ENCODE peak calls at places on chromosomes 2 and 18, in nine cellular contexts. T, P, Z, D, U, I, K, Y and M are unnamed samples. For H3K9me3 and H3K4me1, the result is how much of the 10 kb centered on the place peaks cover.

GRCh38 chr18:25349926-25350560 is 1.9 kb downstream of the ZNF521 start:
- DNase-seq in T (no peak), P (peak), Z (no peak), D (no peak), U (no peak), I (no peak), K (peak), Y (peak), M (no peak)

GRCh38 chr2:170091461-170091860 is 86.5 kb upstream of the MYO3B start:
- DNase-seq in T (no peak), P (no peak), Z (no peak), D (no peak), U (no peak), I (no peak), K (no peak), Y (no peak), M (no peak)

GRCh38 chr2:11990576-11990975 is 244.1 kb downstream of the LPIN1 start:
- DNase-seq in T (no peak), P (no peak), Z (no peak), D (no peak), U (no peak), I (no peak), K (no peak), Y (no peak), M (no peak)

GRCh38 chr2:173249661-173250641 is 104.7 kb upstream of the CDCA7 start:
- DNase-seq in T (no peak), P (no peak), Z (no peak), D (no peak), U (no peak), I (no peak), K (no peak), Y (no peak), M (peak)

GRCh38 chr18:62346327-62347090 is 21.4 kb downstream of the TNFRSF11A start:
- DNase-seq in T (no peak), P (no peak), Z (no peak), D (no peak), U (no peak), I (no peak), K (no peak), Y (no peak), M (peak)

GRCh38 chr2:79253375-79253774 is 93.8 kb upstream of the REG3A start:
- DNase-seq in T (no peak), P (no peak), Z (no peak), D (no peak), U (no peak), I (no peak), K (no peak), Y (no peak), M (no peak)

GRCh38 chr2:237932731-237933131 is 34.1 kb upstream of the UBE2F start:
- DNase-seq in T (no peak), P (no peak), Z (no peak), D (no peak), U (peak), I (no peak), K (no peak), Y (no peak), M (no peak)

GRCh38 chr2:134706587-134707329 is 12.0 kb downstream of the TMEM163 start:
- DNase-seq in T (no peak), P (no peak), Z (no peak), D (no peak), U (peak), I (no peak), K (no peak), Y (no peak), M (no peak)

GRCh38 chr2:129627437-129627836 is 352.0 kb upstream of the RAB6C start:
- DNase-seq in T (no peak), P (no peak), Z (no peak), D (no peak), U (no peak), I (no peak), K (no peak), Y (no peak), M (no peak)

GRCh38 chr2:6917071-6917760 is at the start of gene RNF144A:
- DNase-seq in T (peak), P (peak), Z (peak), D (peak), U (peak), I (peak), K (peak), Y (peak), M (peak)

GRCh38 chr2:190533968-190534309 is 583 bp downstream of the NEMP2 start:
- DNase-seq in T (peak), P (no peak), Z (peak), D (no peak), U (peak), I (no peak), K (no peak), Y (no peak), M (no peak)

GRCh38 chr2:65252640-65253039 is 25.0 kb downstream of the ACTR2 start:
- DNase-seq in T (no peak), P (no peak), Z (no peak), D (no peak), U (no peak), I (no peak), K (no peak), Y (no peak), M (no peak)

GRCh38 chr2:147636238-147636887 is 208.5 kb upstream of the ACVR2A start:
- DNase-seq in T (no peak), P (no peak), Z (no peak), D (no peak), U (peak), I (no peak), K (no peak), Y (no peak), M (no peak)

GRCh38 chr18:49177812-49178211 is 227.0 kb upstream of the SMAD7 start:
- DNase-seq in T (no peak), P (no peak), Z (no peak), D (no peak), U (peak), I (no peak), K (no peak), Y (no peak), M (peak)

GRCh38 chr2:111239581-111240249 is 119.0 kb downstream of the BCL2L11 start:
- DNase-seq in T (no peak), P (no peak), Z (no peak), D (no peak), U (no peak), I (no peak), K (no peak), Y (no peak), M (no peak)

GRCh38 chr2:31254237-31255203 is 20.6 kb downstream of the EHD3 start:
- DNase-seq in T (peak), P (no peak), Z (no peak), D (no peak), U (peak), I (no peak), K (no peak), Y (no peak), M (no peak)
- H3K4me3 ChIP-seq in T (peak), P (no peak), Z (no peak), D (no peak), U (no peak), I (no peak), K (no peak), Y (no peak), M (no peak)

DNA sequence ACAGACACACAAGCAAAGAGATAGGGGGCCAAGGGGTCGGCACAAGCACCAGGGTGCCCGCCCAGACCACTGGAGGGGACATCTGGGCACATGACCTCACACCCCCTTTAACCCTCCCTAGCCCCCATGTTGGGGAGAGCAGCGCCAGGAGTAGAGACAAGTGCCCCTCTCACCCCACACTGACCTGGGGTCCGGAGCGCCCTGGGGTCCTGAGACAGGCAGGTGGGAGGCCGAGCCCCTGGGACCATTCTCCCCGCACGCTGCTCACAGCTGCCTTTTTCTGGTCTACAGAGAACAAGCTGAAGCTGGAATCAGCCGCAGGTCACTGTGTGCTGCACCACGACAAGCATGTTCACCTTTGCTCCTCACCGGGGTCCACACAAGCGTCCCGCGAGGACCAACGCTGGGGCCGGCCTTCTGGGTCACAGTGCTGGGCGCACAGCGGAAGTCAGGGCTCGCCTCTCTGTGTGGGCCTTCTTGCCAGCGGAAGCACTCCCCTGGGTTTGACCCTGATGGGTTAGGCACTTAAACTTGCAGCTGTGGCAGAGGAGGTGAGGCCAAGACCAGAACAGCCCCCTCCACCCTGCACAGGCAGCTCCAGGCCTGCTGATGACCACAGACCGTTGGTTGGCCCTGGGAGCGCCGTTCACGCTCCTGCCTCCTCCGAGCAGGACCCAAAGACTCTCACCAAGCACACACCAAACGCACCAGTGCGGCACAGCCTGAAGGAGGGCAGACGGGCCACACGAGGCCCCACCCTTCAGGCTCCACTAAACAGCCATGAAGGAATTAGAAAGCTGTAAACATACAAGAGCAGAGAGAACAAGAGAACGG is 275.3 kb downstream of the EIPR1 start:
- DNase-seq in T (no peak), P (no peak), Z (no peak), D (no peak), U (no peak), I (no peak), K (no peak), Y (no peak), M (no peak)
- H3K9me3 ChIP-seq in T (under half), P (under half), Z (under half), D (under half), U (under half), I (under half), K (under half), Y (under half), M (under half)

GRCh38 chr2:8529706-8530277 is 152.1 kb upstream of the ID2 start:
- DNase-seq in T (peak), P (no peak), Z (no peak), D (no peak), U (no peak), I (no peak), K (no peak), Y (no peak), M (no peak)
- H3K4me1 ChIP-seq in T (half or more), P (under half), Z (under half), D (under half), U (under half), I (under half), K (under half), Y (under half), M (under half)

GRCh38 chr2:196592331-196592911 is 47.1 kb upstream of the CCDC150 start:
- DNase-seq in T (no peak), P (no peak), Z (no peak), D (no peak), U (peak), I (peak), K (peak), Y (peak), M (peak)

GRCh38 chr2:196590286-196590685 is 49.2 kb upstream of the CCDC150 start:
- DNase-seq in T (no peak), P (no peak), Z (no peak), D (no peak), U (no peak), I (no peak), K (no peak), Y (no peak), M (no peak)

GRCh38 chr2:196591004-196591403 is 48.5 kb upstream of the CCDC150 start:
- DNase-seq in T (no peak), P (no peak), Z (no peak), D (no peak), U (no peak), I (no peak), K (no peak), Y (no peak), M (no peak)

GRCh38 chr2:196592912-196593881 is 46.3 kb upstream of the CCDC150 start:
- DNase-seq in T (no peak), P (no peak), Z (no peak), D (no peak), U (peak), I (peak), K (peak), Y (peak), M (peak)

GRCh38 chr2:196591621-196592022 is 47.9 kb upstream of the CCDC150 start:
- DNase-seq in T (no peak), P (no peak), Z (no peak), D (no peak), U (no peak), I (no peak), K (no peak), Y (no peak), M (no peak)
- H3K4me3 ChIP-seq in T (no peak), P (no peak), Z (no peak), D (no peak), U (no peak), I (no peak), K (peak), Y (no peak), M (no peak)

GRCh38 chr18:8932866-8933265 is 169.6 kb upstream of the NDUFV2 start:
- DNase-seq in T (no peak), P (no peak), Z (no peak), D (no peak), U (no peak), I (no peak), K (no peak), Y (no peak), M (no peak)
- H3K9me3 ChIP-seq in T (half or more), P (under half), Z (under half), D (under half), U (under half), I (under half), K (under half), Y (under half), M (under half)

DNA sequence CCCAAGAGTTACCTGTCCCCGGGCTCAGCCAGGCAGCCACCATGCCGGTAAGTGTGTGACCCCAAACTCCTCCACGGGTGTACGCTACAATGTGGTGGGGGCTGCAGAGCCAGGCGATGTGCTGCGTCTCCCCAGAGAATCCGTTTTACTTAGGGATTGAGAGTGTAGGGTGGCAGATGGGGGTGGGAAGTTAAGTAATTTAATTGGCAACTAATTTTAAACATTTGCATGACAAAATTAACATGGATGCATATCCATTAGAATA is 26.6 kb upstream of the RPL31 start:
- DNase-seq in T (no peak), P (peak), Z (no peak), D (no peak), U (no peak), I (no peak), K (no peak), Y (no peak), M (no peak)
- H3K4me1 ChIP-seq in T (under half), P (under half), Z (under half), D (under half), U (under half), I (under half), K (under half), Y (under half), M (under half)

DNA sequence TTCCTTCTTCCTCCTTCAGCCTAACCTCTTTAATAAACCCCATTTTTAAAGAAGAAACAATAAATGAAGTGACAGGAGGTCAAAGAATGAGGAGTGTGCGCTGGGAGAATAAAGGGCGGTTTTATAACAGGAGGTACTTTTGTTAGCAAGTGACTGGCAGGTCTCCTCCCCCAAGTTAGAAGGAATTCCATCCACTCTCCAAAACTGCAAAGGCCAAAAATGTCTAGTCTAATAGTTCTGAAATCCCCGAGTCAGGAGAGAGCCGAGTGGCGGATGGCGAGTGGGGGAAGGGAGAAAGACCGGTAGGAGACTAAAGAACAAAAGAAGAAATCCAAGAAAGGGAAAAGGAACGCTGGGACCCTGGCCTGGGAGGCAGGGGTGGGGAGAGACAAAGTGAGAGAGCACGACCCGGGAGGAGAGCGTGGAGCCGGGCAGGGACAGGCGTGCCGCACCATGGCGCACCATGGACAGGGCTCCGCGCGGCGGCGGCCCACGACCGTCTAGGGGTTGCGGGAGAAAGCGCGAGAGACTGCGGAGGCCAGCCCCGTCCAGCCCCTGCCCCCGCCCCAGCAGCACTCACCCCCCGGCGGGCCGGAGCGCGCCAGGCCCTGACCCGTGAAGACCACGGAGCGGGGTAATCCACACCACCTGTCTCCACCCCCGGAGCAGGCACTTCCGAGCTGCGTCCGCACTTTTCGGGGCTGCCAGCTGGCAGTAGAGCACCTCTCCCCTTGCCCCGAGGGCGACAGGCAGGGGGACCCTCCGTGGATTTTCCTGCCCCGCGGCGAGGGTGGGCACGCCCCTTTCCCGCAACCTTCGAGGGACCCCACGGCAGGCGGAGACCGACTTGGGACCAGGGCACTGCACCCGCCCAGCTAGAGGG is 1.6 kb downstream of the CDH2 start:
- DNase-seq in T (no peak), P (peak), Z (no peak), D (no peak), U (no peak), I (peak), K (peak), Y (no peak), M (peak)
- H3K4me3 ChIP-seq in T (no peak), P (peak), Z (peak), D (no peak), U (no peak), I (peak), K (peak), Y (no peak), M (peak)

DNA sequence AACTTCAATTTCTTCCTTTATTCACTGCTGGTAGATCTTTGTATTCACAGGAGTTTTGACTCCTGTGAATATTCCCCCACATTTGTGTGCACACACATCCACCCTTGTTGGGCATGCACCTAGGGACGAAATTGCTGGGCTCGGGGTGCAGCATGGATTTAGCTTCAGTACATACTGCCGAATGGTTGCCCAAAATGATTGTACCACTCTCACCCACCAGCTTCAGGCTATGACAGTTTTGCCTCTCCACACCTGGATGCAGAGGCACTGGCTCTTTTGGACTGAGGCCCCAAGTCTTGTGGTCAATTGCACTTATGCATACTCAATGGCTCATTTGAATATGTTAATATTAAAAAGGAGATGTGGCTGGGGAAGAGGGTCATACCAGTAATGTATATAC is 65.1 kb upstream of the ODC1 start:
- DNase-seq in T (no peak), P (no peak), Z (no peak), D (no peak), U (no peak), I (no peak), K (no peak), Y (no peak), M (no peak)
- H3K9me3 ChIP-seq in T (under half), P (under half), Z (under half), D (under half), U (under half), I (under half), K (under half), Y (under half), M (under half)

DNA sequence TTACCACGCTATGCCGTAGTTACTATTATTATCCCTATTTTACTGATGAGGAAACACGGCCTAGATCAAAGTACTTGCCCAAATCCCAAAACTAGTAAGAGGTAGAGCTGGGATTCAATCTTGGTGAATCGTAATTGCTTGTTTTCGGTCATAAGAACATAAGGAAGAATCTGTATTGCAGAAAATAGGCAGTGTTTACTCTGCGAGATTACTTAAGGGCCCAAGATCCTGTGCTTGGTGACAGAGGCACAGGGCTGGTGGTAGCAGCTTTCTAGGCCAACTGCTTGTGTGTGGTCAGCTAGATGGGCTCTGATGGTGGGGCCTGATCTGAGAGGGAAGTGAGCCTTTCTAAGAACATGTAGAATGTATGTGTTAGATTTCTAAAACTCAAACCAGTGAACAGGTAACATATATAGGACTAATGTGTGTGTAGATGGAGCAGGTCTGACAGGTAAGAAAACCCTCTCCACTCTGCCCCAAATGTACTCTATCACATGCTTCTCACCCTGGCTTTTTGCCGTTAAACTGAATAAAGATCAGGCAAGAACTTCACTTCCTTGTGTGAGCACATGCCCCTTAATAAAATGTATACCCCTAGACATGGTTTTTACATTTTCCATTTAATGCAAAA is 70.8 kb downstream of the SPATS2L start:
- DNase-seq in T (no peak), P (no peak), Z (no peak), D (peak), U (no peak), I (no peak), K (no peak), Y (no peak), M (no peak)
- H3K4me1 ChIP-seq in T (under half), P (half or more), Z (under half), D (half or more), U (under half), I (half or more), K (half or more), Y (half or more), M (under half)

GRCh38 chr2:171874963-171875362 is 19.1 kb downstream of the SLC25A12 start:
- DNase-seq in T (no peak), P (no peak), Z (no peak), D (no peak), U (no peak), I (no peak), K (no peak), Y (no peak), M (no peak)
- H3K4me3 ChIP-seq in T (no peak), P (no peak), Z (no peak), D (no peak), U (no peak), I (no peak), K (no peak), Y (no peak), M (no peak)